ENCODE peak calls at places on chromosomes 7 and 10, in six cellular contexts. One of them, this sample, is unnamed.

GRCh38 chr10:103800789-103801540 is 54.4 kb downstream of the SH3PXD2A start:
- DNase-seq in pons: no peak
- DNase-seq in T follicular helper cell: no peak
- DNase-seq in ovary: no peak
- DNase-seq in AG09309: no peak
- DNase-seq in brain microvascular endothelial cell: no peak
- DNase-seq in this sample: peak; percentile 52

GRCh38 chr10:129780901-129781795 is 182.9 kb downstream of the EBF3 start:
- DNase-seq in pons: no peak
- DNase-seq in T follicular helper cell: no peak
- DNase-seq in ovary: no peak
- DNase-seq in AG09309: no peak
- DNase-seq in brain microvascular endothelial cell: no peak
- DNase-seq in this sample: no peak

GRCh38 chr10:119370046-119370770 is 162.8 kb downstream of the GRK5 start:
- DNase-seq in pons: peak; percentile 44
- DNase-seq in T follicular helper cell: no peak
- DNase-seq in ovary: peak; percentile 59
- DNase-seq in AG09309: peak; percentile 41
- DNase-seq in brain microvascular endothelial cell: peak; percentile 85
- DNase-seq in this sample: peak; percentile 83

GRCh38 chr10:11602919-11603523 is 8.4 kb downstream of the USP6NL start:
- DNase-seq in pons: no peak
- DNase-seq in T follicular helper cell: no peak
- DNase-seq in ovary: no peak
- DNase-seq in AG09309: no peak
- DNase-seq in brain microvascular endothelial cell: no peak
- DNase-seq in this sample: no peak

GRCh38 chr7:63065684-63066083 is 933.0 kb upstream of the ZNF722 start:
- DNase-seq in pons: no peak
- DNase-seq in T follicular helper cell: no peak
- DNase-seq in ovary: no peak
- DNase-seq in AG09309: no peak
- DNase-seq in brain microvascular endothelial cell: no peak
- DNase-seq in this sample: no peak

GRCh38 chr10:93225938-93226337 is 152.2 kb downstream of the CYP26A1 start:
- DNase-seq in pons: no peak
- DNase-seq in T follicular helper cell: no peak
- DNase-seq in ovary: no peak
- DNase-seq in AG09309: no peak
- DNase-seq in brain microvascular endothelial cell: no peak
- DNase-seq in this sample: no peak

GRCh38 chr7:2792240-2792639 is 51.9 kb downstream of the GNA12 start:
- DNase-seq in pons: no peak
- DNase-seq in T follicular helper cell: no peak
- DNase-seq in ovary: no peak
- DNase-seq in AG09309: no peak
- DNase-seq in brain microvascular endothelial cell: no peak
- DNase-seq in this sample: no peak

GRCh38 chr7:46713868-46714596 is 793.0 kb upstream of the IGFBP3 start:
- DNase-seq in pons: peak; percentile 3
- DNase-seq in T follicular helper cell: no peak
- DNase-seq in ovary: peak; percentile 52
- DNase-seq in AG09309: no peak
- DNase-seq in brain microvascular endothelial cell: peak; percentile 38
- DNase-seq in this sample: no peak

GRCh38 chr10:3239066-3239919 is 66.7 kb upstream of the PITRM1 start:
- DNase-seq in pons: peak; percentile 37
- DNase-seq in T follicular helper cell: peak; percentile 61
- DNase-seq in ovary: peak; percentile 74
- DNase-seq in AG09309: no peak
- DNase-seq in brain microvascular endothelial cell: peak; percentile 44
- DNase-seq in this sample: peak; percentile 76

GRCh38 chr7:104677587-104677986 is 336.4 kb upstream of the KMT2E start:
- DNase-seq in pons: no peak
- DNase-seq in T follicular helper cell: no peak
- DNase-seq in ovary: no peak
- DNase-seq in AG09309: no peak
- DNase-seq in brain microvascular endothelial cell: no peak
- DNase-seq in this sample: no peak

GRCh38 chr10:34558093-34558492 is 257.0 kb downstream of the PARD3 start:
- DNase-seq in pons: no peak
- DNase-seq in T follicular helper cell: no peak
- DNase-seq in ovary: no peak
- DNase-seq in AG09309: no peak
- DNase-seq in brain microvascular endothelial cell: no peak
- DNase-seq in this sample: no peak

GRCh38 chr7:95376632-95377380 is 19.4 kb downstream of the PON3 start:
- DNase-seq in pons: no peak
- DNase-seq in T follicular helper cell: no peak
- DNase-seq in ovary: no peak
- DNase-seq in AG09309: no peak
- DNase-seq in brain microvascular endothelial cell: peak; percentile 12
- DNase-seq in this sample: no peak

GRCh38 chr10:670990-671389 is 18.5 kb downstream of the DIP2C start:
- DNase-seq in pons: no peak
- DNase-seq in T follicular helper cell: no peak
- DNase-seq in ovary: no peak
- DNase-seq in AG09309: no peak
- DNase-seq in brain microvascular endothelial cell: no peak
- DNase-seq in this sample: peak; percentile 33

GRCh38 chr7:119270045-119270464 is 1002.9 kb upstream of the KCND2 start:
- DNase-seq in pons: peak; percentile 68
- DNase-seq in T follicular helper cell: no peak
- DNase-seq in ovary: peak; percentile 52
- DNase-seq in AG09309: no peak
- DNase-seq in brain microvascular endothelial cell: peak; percentile 67
- DNase-seq in this sample: peak; percentile 86

GRCh38 chr10:124708246-124708779 is 35.9 kb downstream of the FAM53B start:
- DNase-seq in pons: no peak
- DNase-seq in T follicular helper cell: no peak
- DNase-seq in ovary: no peak
- DNase-seq in AG09309: no peak
- DNase-seq in brain microvascular endothelial cell: no peak
- DNase-seq in this sample: no peak

GRCh38 chr7:83072576-83073517 is 89.8 kb downstream of the PCLO start:
- DNase-seq in pons: no peak
- DNase-seq in T follicular helper cell: no peak
- DNase-seq in ovary: no peak
- DNase-seq in AG09309: no peak
- DNase-seq in brain microvascular endothelial cell: peak; percentile 2
- DNase-seq in this sample: peak; percentile 3

GRCh38 chr7:128407751-128408708 is 1.8 kb downstream of the IMPDH1 start:
- DNase-seq in pons: no peak
- DNase-seq in T follicular helper cell: no peak
- DNase-seq in ovary: peak; percentile 47
- DNase-seq in AG09309: no peak
- DNase-seq in brain microvascular endothelial cell: no peak
- DNase-seq in this sample: no peak

GRCh38 chr7:55252386-55252785 is 112.8 kb upstream of the LANCL2 start:
- DNase-seq in pons: no peak
- DNase-seq in T follicular helper cell: no peak
- DNase-seq in ovary: no peak
- DNase-seq in AG09309: no peak
- DNase-seq in brain microvascular endothelial cell: no peak
- DNase-seq in this sample: peak; percentile 85

GRCh38 chr7:28530175-28531142 is 118.1 kb downstream of the CREB5 start:
- DNase-seq in pons: no peak
- DNase-seq in T follicular helper cell: no peak
- DNase-seq in ovary: peak; percentile 33
- DNase-seq in AG09309: no peak
- DNase-seq in brain microvascular endothelial cell: no peak
- DNase-seq in this sample: no peak

GRCh38 chr10:78264361-78264760 is 230.7 kb downstream of the RPS24 start:
- DNase-seq in pons: peak; percentile 85
- DNase-seq in T follicular helper cell: no peak
- DNase-seq in ovary: no peak
- DNase-seq in AG09309: no peak
- DNase-seq in brain microvascular endothelial cell: no peak
- DNase-seq in this sample: no peak

GRCh38 chr7:108528183-108528712 is 2.3 kb upstream of the PNPLA8 start:
- DNase-seq in pons: no peak
- DNase-seq in T follicular helper cell: no peak
- DNase-seq in ovary: no peak
- DNase-seq in AG09309: no peak
- DNase-seq in brain microvascular endothelial cell: no peak
- DNase-seq in this sample: peak; percentile 22

GRCh38 chr7:103141753-103142404 is 7.0 kb downstream of the NAPEPLD start:
- DNase-seq in pons: no peak
- DNase-seq in T follicular helper cell: no peak
- DNase-seq in ovary: no peak
- DNase-seq in AG09309: no peak
- DNase-seq in brain microvascular endothelial cell: no peak
- DNase-seq in this sample: no peak

GRCh38 chr7:5139998-5140397 is 50.0 kb upstream of the WIPI2 start:
- DNase-seq in pons: peak; percentile 4
- DNase-seq in T follicular helper cell: no peak
- DNase-seq in ovary: no peak
- DNase-seq in AG09309: no peak
- DNase-seq in brain microvascular endothelial cell: peak; percentile 7
- DNase-seq in this sample: peak; percentile 26

GRCh38 chr7:139602143-139602722 is 78.7 kb downstream of the CLEC2L start:
- DNase-seq in pons: peak; percentile 71
- DNase-seq in T follicular helper cell: no peak
- DNase-seq in ovary: no peak
- DNase-seq in AG09309: peak; percentile 7
- DNase-seq in brain microvascular endothelial cell: peak; percentile 24
- DNase-seq in this sample: no peak

GRCh38 chr7:42237162-42237821 is at the start of gene GLI3:
- DNase-seq in pons: peak; percentile 24
- DNase-seq in T follicular helper cell: no peak
- DNase-seq in ovary: peak; percentile 92
- DNase-seq in AG09309: peak; percentile 76
- DNase-seq in brain microvascular endothelial cell: peak; percentile 87
- DNase-seq in this sample: peak; percentile 92

GRCh38 chr10:63384675-63385074 is 81.1 kb downstream of the JMJD1C start:
- DNase-seq in pons: no peak
- DNase-seq in T follicular helper cell: no peak
- DNase-seq in ovary: no peak
- DNase-seq in AG09309: no peak
- DNase-seq in brain microvascular endothelial cell: no peak
- DNase-seq in this sample: no peak

GRCh38 chr7:40403664-40404476 is 269.1 kb downstream of the SUGCT start:
- DNase-seq in pons: no peak
- DNase-seq in T follicular helper cell: no peak
- DNase-seq in ovary: no peak
- DNase-seq in AG09309: no peak
- DNase-seq in brain microvascular endothelial cell: no peak
- DNase-seq in this sample: no peak

GRCh38 chr7:945147-945555 is 9.3 kb downstream of the ADAP1 start:
- DNase-seq in pons: no peak
- DNase-seq in T follicular helper cell: no peak
- DNase-seq in ovary: no peak
- DNase-seq in AG09309: no peak
- DNase-seq in brain microvascular endothelial cell: no peak
- DNase-seq in this sample: no peak

GRCh38 chr10:95296764-95297163 is 6.0 kb upstream of the PDLIM1 start:
- DNase-seq in pons: no peak
- DNase-seq in T follicular helper cell: no peak
- DNase-seq in ovary: no peak
- DNase-seq in AG09309: no peak
- DNase-seq in brain microvascular endothelial cell: no peak
- DNase-seq in this sample: no peak

GRCh38 chr7:122302826-122303521 is 1.6 kb downstream of the FEZF1 start:
- DNase-seq in pons: no peak
- DNase-seq in T follicular helper cell: no peak
- DNase-seq in ovary: no peak
- DNase-seq in AG09309: no peak
- DNase-seq in brain microvascular endothelial cell: no peak
- DNase-seq in this sample: no peak

GRCh38 chr7:28041508-28042314 is 138.9 kb downstream of the JAZF1 start:
- DNase-seq in pons: no peak
- DNase-seq in T follicular helper cell: no peak
- DNase-seq in ovary: no peak
- DNase-seq in AG09309: peak; percentile 89
- DNase-seq in brain microvascular endothelial cell: peak; percentile 82
- DNase-seq in this sample: peak; percentile 84

GRCh38 chr7:44380179-44380830 is 54.9 kb upstream of the CAMK2B start:
- DNase-seq in pons: no peak
- DNase-seq in T follicular helper cell: no peak
- DNase-seq in ovary: no peak
- DNase-seq in AG09309: no peak
- DNase-seq in brain microvascular endothelial cell: no peak
- DNase-seq in this sample: no peak

GRCh38 chr7:107463139-107464078 is 6.4 kb upstream of the GPR22 start:
- DNase-seq in pons: peak; percentile 87
- DNase-seq in T follicular helper cell: peak; percentile 30
- DNase-seq in ovary: peak; percentile 75
- DNase-seq in AG09309: peak; percentile 47
- DNase-seq in brain microvascular endothelial cell: peak; percentile 63
- DNase-seq in this sample: peak; percentile 73

GRCh38 chr10:122348512-122348911 is 26.0 kb upstream of the PLEKHA1 start:
- DNase-seq in pons: no peak
- DNase-seq in T follicular helper cell: no peak
- DNase-seq in ovary: no peak
- DNase-seq in AG09309: no peak
- DNase-seq in brain microvascular endothelial cell: no peak
- DNase-seq in this sample: no peak

GRCh38 chr7:87147500-87147899 is 4.8 kb upstream of the DMTF1 start:
- DNase-seq in pons: no peak
- DNase-seq in T follicular helper cell: no peak
- DNase-seq in ovary: no peak
- DNase-seq in AG09309: no peak
- DNase-seq in brain microvascular endothelial cell: no peak
- DNase-seq in this sample: no peak

GRCh38 chr10:108911814-108912541 is 1011.3 kb downstream of the XPNPEP1 start:
- DNase-seq in pons: peak; percentile 41
- DNase-seq in T follicular helper cell: no peak
- DNase-seq in ovary: peak; percentile 76
- DNase-seq in AG09309: no peak
- DNase-seq in brain microvascular endothelial cell: no peak
- DNase-seq in this sample: no peak

GRCh38 chr10:5108658-5109416 is 14.6 kb downstream of the AKR1C3 start:
- DNase-seq in pons: no peak
- DNase-seq in T follicular helper cell: no peak
- DNase-seq in ovary: no peak
- DNase-seq in AG09309: no peak
- DNase-seq in brain microvascular endothelial cell: no peak
- DNase-seq in this sample: no peak

GRCh38 chr7:133854739-133855138 is 272.4 kb upstream of the LRGUK start:
- DNase-seq in pons: peak; percentile 67
- DNase-seq in T follicular helper cell: no peak
- DNase-seq in ovary: no peak
- DNase-seq in AG09309: no peak
- DNase-seq in brain microvascular endothelial cell: peak; percentile 48
- DNase-seq in this sample: no peak